ENCODE peak calls at places on chromosomes 12 and 14, in eight cellular contexts. One of them, this sample, is unnamed.

GRCh38 chr14:32366256-32366655 is 37.2 kb downstream of the AKAP6 start:
- DNase-seq in activated B cell treated with CpG ODN at 0.5 μM for 24 hours: no peak
- DNase-seq in type B pancreatic cell: no peak
- DNase-seq in astrocyte: peak
- DNase-seq in heart right ventricle: no peak
- DNase-seq in AG09309: no peak
- DNase-seq in fibroblast of lung: peak
- DNase-seq in stomach: no peak
- DNase-seq in this sample: no peak

GRCh38 chr12:28569698-28570411 is 379.6 kb downstream of the CCDC91 start:
- DNase-seq in activated B cell treated with CpG ODN at 0.5 μM for 24 hours: no peak
- DNase-seq in type B pancreatic cell: no peak
- DNase-seq in astrocyte: peak
- DNase-seq in heart right ventricle: no peak
- DNase-seq in AG09309: peak
- DNase-seq in fibroblast of lung: peak
- DNase-seq in stomach: no peak
- DNase-seq in this sample: no peak

GRCh38 chr14:54686871-54687749 is 120.2 kb downstream of the SAMD4A start:
- DNase-seq in activated B cell treated with CpG ODN at 0.5 μM for 24 hours: no peak
- DNase-seq in type B pancreatic cell: no peak
- DNase-seq in astrocyte: no peak
- DNase-seq in heart right ventricle: peak
- DNase-seq in AG09309: no peak
- DNase-seq in fibroblast of lung: peak
- DNase-seq in stomach: no peak
- DNase-seq in this sample: no peak

GRCh38 chr12:3041558-3042164 is 35.5 kb upstream of the TSPAN9 start:
- DNase-seq in activated B cell treated with CpG ODN at 0.5 μM for 24 hours: no peak
- DNase-seq in type B pancreatic cell: no peak
- DNase-seq in astrocyte: peak
- DNase-seq in heart right ventricle: peak
- DNase-seq in AG09309: peak
- DNase-seq in fibroblast of lung: peak
- DNase-seq in stomach: peak
- DNase-seq in this sample: peak

GRCh38 chr14:89892953-89893352 is 61.6 kb downstream of the EFCAB11 start:
- DNase-seq in activated B cell treated with CpG ODN at 0.5 μM for 24 hours: no peak
- DNase-seq in type B pancreatic cell: no peak
- DNase-seq in astrocyte: no peak
- DNase-seq in heart right ventricle: no peak
- DNase-seq in AG09309: no peak
- DNase-seq in fibroblast of lung: no peak
- DNase-seq in stomach: no peak
- DNase-seq in this sample: no peak

GRCh38 chr14:71621276-71621675 is 311.0 kb upstream of the RGS6 start:
- DNase-seq in activated B cell treated with CpG ODN at 0.5 μM for 24 hours: no peak
- DNase-seq in type B pancreatic cell: no peak
- DNase-seq in astrocyte: peak
- DNase-seq in heart right ventricle: no peak
- DNase-seq in AG09309: no peak
- DNase-seq in fibroblast of lung: peak
- DNase-seq in stomach: no peak
- DNase-seq in this sample: no peak

GRCh38 chr12:52927964-52928363 is 21.0 kb upstream of the KRT18 start:
- DNase-seq in activated B cell treated with CpG ODN at 0.5 μM for 24 hours: no peak
- DNase-seq in type B pancreatic cell: no peak
- DNase-seq in astrocyte: no peak
- DNase-seq in heart right ventricle: no peak
- DNase-seq in AG09309: no peak
- DNase-seq in fibroblast of lung: no peak
- DNase-seq in stomach: no peak
- DNase-seq in this sample: no peak

GRCh38 chr14:93035917-93036651 is 79.6 kb downstream of the ITPK1 start:
- DNase-seq in activated B cell treated with CpG ODN at 0.5 μM for 24 hours: no peak
- DNase-seq in type B pancreatic cell: no peak
- DNase-seq in astrocyte: no peak
- DNase-seq in heart right ventricle: no peak
- DNase-seq in AG09309: no peak
- DNase-seq in fibroblast of lung: peak
- DNase-seq in stomach: no peak
- DNase-seq in this sample: no peak

GRCh38 chr14:61749867-61750266 is 12.4 kb upstream of the SNAPC1 start:
- DNase-seq in activated B cell treated with CpG ODN at 0.5 μM for 24 hours: no peak
- DNase-seq in type B pancreatic cell: no peak
- DNase-seq in astrocyte: no peak
- DNase-seq in heart right ventricle: no peak
- DNase-seq in AG09309: no peak
- DNase-seq in fibroblast of lung: no peak
- DNase-seq in stomach: no peak
- DNase-seq in this sample: no peak

GRCh38 chr14:96121660-96122395 is 82.7 kb downstream of the C14orf132 start:
- DNase-seq in activated B cell treated with CpG ODN at 0.5 μM for 24 hours: no peak
- DNase-seq in type B pancreatic cell: no peak
- DNase-seq in astrocyte: peak
- DNase-seq in heart right ventricle: no peak
- DNase-seq in AG09309: no peak
- DNase-seq in fibroblast of lung: peak
- DNase-seq in stomach: no peak
- DNase-seq in this sample: no peak
- TF ChIP-seq CTCF in activated B cell treated with CpG ODN at 0.5 μM for 24 hours: no peak
- TF ChIP-seq CTCF in type B pancreatic cell: no peak
- TF ChIP-seq CTCF in astrocyte: no peak
- TF ChIP-seq CTCF in heart right ventricle: no peak
- TF ChIP-seq CTCF in AG09309: no peak
- TF ChIP-seq CTCF in fibroblast of lung: no peak
- TF ChIP-seq CTCF in stomach: no peak
- TF ChIP-seq CTCF in this sample: no peak

GRCh38 chr12:104182621-104183378 is 32.8 kb upstream of the TXNRD1 start:
- DNase-seq in activated B cell treated with CpG ODN at 0.5 μM for 24 hours: no peak
- DNase-seq in type B pancreatic cell: no peak
- DNase-seq in astrocyte: peak
- DNase-seq in heart right ventricle: no peak
- DNase-seq in AG09309: no peak
- DNase-seq in fibroblast of lung: peak
- DNase-seq in stomach: no peak
- DNase-seq in this sample: no peak
- TF ChIP-seq CTCF in activated B cell treated with CpG ODN at 0.5 μM for 24 hours: no peak
- TF ChIP-seq CTCF in type B pancreatic cell: no peak
- TF ChIP-seq CTCF in astrocyte: no peak
- TF ChIP-seq CTCF in heart right ventricle: no peak
- TF ChIP-seq CTCF in AG09309: no peak
- TF ChIP-seq CTCF in fibroblast of lung: no peak
- TF ChIP-seq CTCF in stomach: no peak
- TF ChIP-seq CTCF in this sample: no peak

GRCh38 chr14:58060898-58061297 is 91.1 kb downstream of the ARMH4 start:
- DNase-seq in activated B cell treated with CpG ODN at 0.5 μM for 24 hours: no peak
- DNase-seq in type B pancreatic cell: no peak
- DNase-seq in astrocyte: no peak
- DNase-seq in heart right ventricle: no peak
- DNase-seq in AG09309: no peak
- DNase-seq in fibroblast of lung: no peak
- DNase-seq in stomach: no peak
- DNase-seq in this sample: no peak
- TF ChIP-seq CTCF in activated B cell treated with CpG ODN at 0.5 μM for 24 hours: no peak
- TF ChIP-seq CTCF in type B pancreatic cell: no peak
- TF ChIP-seq CTCF in astrocyte: no peak
- TF ChIP-seq CTCF in heart right ventricle: no peak
- TF ChIP-seq CTCF in AG09309: no peak
- TF ChIP-seq CTCF in fibroblast of lung: no peak
- TF ChIP-seq CTCF in stomach: no peak
- TF ChIP-seq CTCF in this sample: no peak

GRCh38 chr12:49362077-49362476 is 5.2 kb upstream of the SPATS2 start:
- DNase-seq in activated B cell treated with CpG ODN at 0.5 μM for 24 hours: no peak
- DNase-seq in type B pancreatic cell: no peak
- DNase-seq in astrocyte: no peak
- DNase-seq in heart right ventricle: no peak
- DNase-seq in AG09309: no peak
- DNase-seq in fibroblast of lung: no peak
- DNase-seq in stomach: no peak
- DNase-seq in this sample: no peak

GRCh38 chr12:49357099-49357678 is 10.1 kb upstream of the SPATS2 start:
- DNase-seq in activated B cell treated with CpG ODN at 0.5 μM for 24 hours: no peak
- DNase-seq in type B pancreatic cell: no peak
- DNase-seq in astrocyte: no peak
- DNase-seq in heart right ventricle: no peak
- DNase-seq in AG09309: no peak
- DNase-seq in fibroblast of lung: peak
- DNase-seq in stomach: no peak
- DNase-seq in this sample: peak

GRCh38 chr12:49359671-49360070 is 7.6 kb upstream of the SPATS2 start:
- DNase-seq in activated B cell treated with CpG ODN at 0.5 μM for 24 hours: no peak
- DNase-seq in type B pancreatic cell: no peak
- DNase-seq in astrocyte: no peak
- DNase-seq in heart right ventricle: no peak
- DNase-seq in AG09309: no peak
- DNase-seq in fibroblast of lung: no peak
- DNase-seq in stomach: peak
- DNase-seq in this sample: no peak

GRCh38 chr12:49355913-49356312 is 9.2 kb downstream of the DNAJC22 start:
- DNase-seq in activated B cell treated with CpG ODN at 0.5 μM for 24 hours: no peak
- DNase-seq in type B pancreatic cell: no peak
- DNase-seq in astrocyte: no peak
- DNase-seq in heart right ventricle: no peak
- DNase-seq in AG09309: no peak
- DNase-seq in fibroblast of lung: no peak
- DNase-seq in stomach: peak
- DNase-seq in this sample: no peak

GRCh38 chr12:49358548-49359141 is 8.6 kb upstream of the SPATS2 start:
- DNase-seq in activated B cell treated with CpG ODN at 0.5 μM for 24 hours: no peak
- DNase-seq in type B pancreatic cell: peak
- DNase-seq in astrocyte: no peak
- DNase-seq in heart right ventricle: peak
- DNase-seq in AG09309: no peak
- DNase-seq in fibroblast of lung: peak
- DNase-seq in stomach: peak
- DNase-seq in this sample: peak
- TF ChIP-seq CTCF in activated B cell treated with CpG ODN at 0.5 μM for 24 hours: no peak
- TF ChIP-seq CTCF in type B pancreatic cell: peak
- TF ChIP-seq CTCF in astrocyte: peak
- TF ChIP-seq CTCF in heart right ventricle: peak
- TF ChIP-seq CTCF in AG09309: peak
- TF ChIP-seq CTCF in fibroblast of lung: peak
- TF ChIP-seq CTCF in stomach: peak
- TF ChIP-seq CTCF in this sample: peak